ENCODE peak calls at places on chromosomes 12 and 14, in eight cellular contexts. One of them, this sample, is unnamed.

GRCh38 chr12:14775652-14776020 is 27.6 kb downstream of the WBP11 start:
- DNase-seq in CD8-positive, alpha-beta T cell: no peak
- DNase-seq in AG10803: peak
- DNase-seq in NB4: no peak
- DNase-seq in AG09309: peak
- DNase-seq in H9: no peak
- DNase-seq in natural killer cell: no peak
- DNase-seq in transverse colon: no peak
- DNase-seq in this sample: no peak

GRCh38 chr14:52553002-52553670 is 500 bp downstream of the GPR137C start:
- DNase-seq in transverse colon: peak
- DNase-seq in natural killer cell: peak
- DNase-seq in AG10803: no peak
- DNase-seq in H9: peak
- DNase-seq in CD8-positive, alpha-beta T cell: peak
- DNase-seq in NB4: peak
- DNase-seq in AG09309: no peak
- DNase-seq in this sample: peak

GRCh38 chr12:49789992-49790391 is 38.2 kb downstream of the NCKAP5L start:
- DNase-seq in CD8-positive, alpha-beta T cell: no peak
- DNase-seq in AG10803: no peak
- DNase-seq in transverse colon: no peak
- DNase-seq in H9: peak
- DNase-seq in AG09309: no peak
- DNase-seq in NB4: no peak
- DNase-seq in natural killer cell: no peak
- DNase-seq in this sample: no peak

GRCh38 chr14:53741379-53742225 is 215.0 kb downstream of the BMP4 start:
- DNase-seq in NB4: no peak
- DNase-seq in H9: no peak
- DNase-seq in AG10803: no peak
- DNase-seq in transverse colon: no peak
- DNase-seq in natural killer cell: no peak
- DNase-seq in AG09309: no peak
- DNase-seq in CD8-positive, alpha-beta T cell: no peak
- DNase-seq in this sample: no peak

GRCh38 chr12:107359382-107359781 is 266.0 kb upstream of the CRY1 start:
- DNase-seq in H9: no peak
- DNase-seq in natural killer cell: no peak
- DNase-seq in AG09309: no peak
- DNase-seq in NB4: no peak
- DNase-seq in transverse colon: no peak
- DNase-seq in CD8-positive, alpha-beta T cell: no peak
- DNase-seq in AG10803: peak
- DNase-seq in this sample: no peak

GRCh38 chr12:64616221-64616620 is 5.9 kb downstream of the RASSF3 start:
- DNase-seq in H9: no peak
- DNase-seq in AG09309: no peak
- DNase-seq in transverse colon: no peak
- DNase-seq in natural killer cell: no peak
- DNase-seq in NB4: no peak
- DNase-seq in AG10803: peak
- DNase-seq in CD8-positive, alpha-beta T cell: no peak
- DNase-seq in this sample: no peak

GRCh38 chr12:66176525-66176924 is 6.7 kb upstream of the TMBIM4 start:
- DNase-seq in transverse colon: no peak
- DNase-seq in H9: no peak
- DNase-seq in CD8-positive, alpha-beta T cell: no peak
- DNase-seq in NB4: no peak
- DNase-seq in natural killer cell: no peak
- DNase-seq in AG10803: no peak
- DNase-seq in AG09309: no peak
- DNase-seq in this sample: no peak

GRCh38 chr14:88281447-88281846 is 41.6 kb downstream of the KCNK10 start:
- DNase-seq in H9: no peak
- DNase-seq in AG09309: no peak
- DNase-seq in transverse colon: no peak
- DNase-seq in natural killer cell: no peak
- DNase-seq in CD8-positive, alpha-beta T cell: no peak
- DNase-seq in AG10803: no peak
- DNase-seq in NB4: no peak
- DNase-seq in this sample: no peak

DNA sequence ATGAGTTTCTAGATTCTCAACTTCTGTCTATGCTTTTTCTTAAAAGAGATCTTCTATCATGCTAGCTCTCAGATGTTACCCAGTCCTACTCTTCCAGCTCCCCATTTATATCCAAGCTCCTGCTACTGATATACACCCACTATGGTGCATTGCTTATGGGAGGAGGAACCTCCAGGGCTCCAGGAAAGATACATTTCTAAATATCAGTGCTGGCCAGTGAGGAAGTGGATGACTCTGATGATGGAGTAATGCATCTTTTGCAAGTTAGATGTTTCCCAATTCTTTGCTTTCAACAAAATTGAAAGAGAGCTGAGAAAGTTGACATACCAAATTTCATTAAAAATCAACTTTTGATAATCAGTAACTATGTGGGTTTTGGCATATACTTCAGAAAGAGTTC is 105.7 kb upstream of the RESF1 start:
- DNase-seq in natural killer cell: no peak
- DNase-seq in CD8-positive, alpha-beta T cell: no peak
- DNase-seq in transverse colon: no peak
- DNase-seq in AG10803: no peak
- DNase-seq in AG09309: no peak
- DNase-seq in NB4: peak
- DNase-seq in H9: no peak
- DNase-seq in this sample: no peak
- TF ChIP-seq CTCF in natural killer cell: no peak
- TF ChIP-seq CTCF in CD8-positive, alpha-beta T cell: no peak
- TF ChIP-seq CTCF in transverse colon: no peak
- TF ChIP-seq CTCF in AG10803: no peak
- TF ChIP-seq CTCF in AG09309: no peak
- TF ChIP-seq CTCF in NB4: no peak
- TF ChIP-seq CTCF in H9: no peak
- TF ChIP-seq CTCF in this sample: no peak

DNA sequence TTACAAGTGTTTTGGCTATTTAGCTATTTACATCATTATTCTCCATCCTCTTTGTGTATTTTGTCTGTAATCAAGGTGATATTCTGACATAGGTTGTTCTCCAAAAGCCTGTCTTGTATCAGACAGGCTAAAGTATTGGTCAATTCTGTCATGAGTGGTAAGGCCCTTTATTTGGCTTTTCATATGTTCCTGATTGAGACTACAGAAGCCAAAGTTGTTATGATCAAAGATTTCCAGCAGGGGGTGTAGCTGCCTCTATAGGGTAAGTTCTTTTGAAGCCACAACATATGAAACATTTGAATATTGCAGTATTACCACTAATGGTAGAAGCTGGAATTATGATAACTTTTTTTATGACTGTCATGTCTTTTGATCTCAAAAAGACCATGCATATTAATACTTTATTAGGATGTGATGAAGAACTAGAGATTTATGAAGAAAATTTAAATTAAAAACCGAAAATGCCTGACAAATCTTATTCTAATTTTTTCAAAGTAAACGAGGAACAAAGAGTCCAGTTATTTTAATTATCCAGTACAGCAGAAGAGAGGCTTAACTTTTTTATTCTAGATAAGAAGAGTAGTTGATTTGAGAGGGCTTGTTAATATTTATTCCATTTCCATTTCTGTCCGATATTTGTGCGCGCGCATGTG is 3.4 kb upstream of the ARHGAP5 start:
- DNase-seq in H9: no peak
- DNase-seq in NB4: peak
- DNase-seq in transverse colon: peak
- DNase-seq in natural killer cell: no peak
- DNase-seq in CD8-positive, alpha-beta T cell: peak
- DNase-seq in AG10803: peak
- DNase-seq in AG09309: peak
- DNase-seq in this sample: peak
- TF ChIP-seq CTCF in H9: peak
- TF ChIP-seq CTCF in NB4: peak
- TF ChIP-seq CTCF in transverse colon: peak
- TF ChIP-seq CTCF in natural killer cell: peak
- TF ChIP-seq CTCF in CD8-positive, alpha-beta T cell: peak
- TF ChIP-seq CTCF in AG10803: peak
- TF ChIP-seq CTCF in AG09309: peak
- TF ChIP-seq CTCF in this sample: peak

GRCh38 chr12:12723681-12724420 is 6.7 kb downstream of the CDKN1B start:
- DNase-seq in AG10803: peak
- DNase-seq in natural killer cell: peak
- DNase-seq in CD8-positive, alpha-beta T cell: no peak
- DNase-seq in AG09309: no peak
- DNase-seq in transverse colon: peak
- DNase-seq in NB4: peak
- DNase-seq in H9: peak
- DNase-seq in this sample: peak

GRCh38 chr12:12724421-12725085 is 7.4 kb downstream of the CDKN1B start:
- DNase-seq in CD8-positive, alpha-beta T cell: no peak
- DNase-seq in transverse colon: no peak
- DNase-seq in NB4: no peak
- DNase-seq in AG10803: no peak
- DNase-seq in natural killer cell: no peak
- DNase-seq in H9: no peak
- DNase-seq in AG09309: no peak
- DNase-seq in this sample: peak

GRCh38 chr12:12725956-12726542 is 8.9 kb downstream of the CDKN1B start:
- DNase-seq in H9: no peak
- DNase-seq in NB4: no peak
- DNase-seq in CD8-positive, alpha-beta T cell: no peak
- DNase-seq in transverse colon: no peak
- DNase-seq in AG09309: no peak
- DNase-seq in AG10803: no peak
- DNase-seq in natural killer cell: no peak
- DNase-seq in this sample: no peak

GRCh38 chr12:12726543-12727093 is 9.4 kb downstream of the CDKN1B start:
- DNase-seq in H9: no peak
- DNase-seq in AG09309: peak
- DNase-seq in CD8-positive, alpha-beta T cell: no peak
- DNase-seq in AG10803: peak
- DNase-seq in natural killer cell: no peak
- DNase-seq in transverse colon: no peak
- DNase-seq in NB4: peak
- DNase-seq in this sample: no peak

DNA sequence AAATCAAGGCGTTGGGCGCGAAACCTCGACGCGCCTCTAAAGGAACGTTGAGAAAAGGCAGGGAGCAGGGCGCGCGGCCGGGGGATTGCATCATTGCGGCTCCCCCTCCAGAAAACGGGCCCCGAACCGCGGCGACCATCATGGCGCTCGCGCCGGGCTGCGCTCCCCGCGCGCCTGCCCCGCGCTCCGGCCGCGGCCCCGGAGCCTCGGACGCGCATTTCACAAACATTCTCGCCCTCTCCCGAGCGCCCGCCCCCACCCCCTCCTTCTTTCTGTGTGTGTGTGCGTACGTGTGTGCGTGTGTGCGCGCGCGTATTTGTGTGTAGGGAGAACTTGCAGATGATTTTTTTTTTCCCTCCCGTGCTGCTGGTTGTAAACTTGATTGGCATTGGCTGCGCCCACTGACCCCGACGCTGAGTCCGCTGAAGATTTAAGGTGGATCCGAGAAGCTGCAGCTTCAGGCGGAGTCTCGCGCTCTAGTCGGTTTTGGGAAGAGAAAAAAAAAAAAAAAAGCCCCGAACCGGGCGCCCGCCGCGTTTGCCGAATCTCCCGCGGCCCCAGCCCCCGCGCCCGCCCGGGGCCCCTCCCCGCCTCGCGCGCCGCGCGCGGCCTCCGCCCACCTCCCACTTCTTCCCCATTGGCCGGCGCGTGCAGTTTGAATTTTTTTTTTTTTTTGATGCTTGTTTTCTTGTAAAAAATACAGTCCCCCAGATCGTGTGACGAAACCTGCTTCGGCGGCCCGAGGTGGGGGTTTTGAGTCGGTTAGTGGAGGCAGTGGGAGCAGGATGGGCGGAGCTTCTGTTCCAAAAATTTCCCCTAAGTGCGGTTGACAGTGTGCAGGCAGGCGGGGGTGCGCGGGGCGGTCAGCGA is 8.2 kb downstream of the CDKN1B start:
- DNase-seq in AG09309: peak
- DNase-seq in transverse colon: peak
- DNase-seq in NB4: peak
- DNase-seq in AG10803: peak
- DNase-seq in CD8-positive, alpha-beta T cell: peak
- DNase-seq in H9: peak
- DNase-seq in natural killer cell: peak
- DNase-seq in this sample: peak
- TF ChIP-seq CTCF in AG09309: no peak
- TF ChIP-seq CTCF in transverse colon: no peak
- TF ChIP-seq CTCF in NB4: no peak
- TF ChIP-seq CTCF in AG10803: no peak
- TF ChIP-seq CTCF in CD8-positive, alpha-beta T cell: no peak
- TF ChIP-seq CTCF in H9: no peak
- TF ChIP-seq CTCF in natural killer cell: no peak
- TF ChIP-seq CTCF in this sample: peak

GRCh38 chr14:94682061-94682516 is 69.9 kb downstream of the SERPINA3 start:
- DNase-seq in natural killer cell: no peak
- DNase-seq in H9: peak
- DNase-seq in CD8-positive, alpha-beta T cell: no peak
- DNase-seq in transverse colon: no peak
- DNase-seq in AG10803: no peak
- DNase-seq in NB4: no peak
- DNase-seq in AG09309: no peak
- DNase-seq in this sample: no peak

GRCh38 chr14:94685681-94686485 is 73.7 kb downstream of the SERPINA3 start:
- DNase-seq in natural killer cell: no peak
- DNase-seq in AG09309: no peak
- DNase-seq in transverse colon: no peak
- DNase-seq in CD8-positive, alpha-beta T cell: no peak
- DNase-seq in H9: peak
- DNase-seq in AG10803: no peak
- DNase-seq in NB4: no peak
- DNase-seq in this sample: no peak

GRCh38 chr14:94686511-94687160 is 74.4 kb downstream of the SERPINA3 start:
- DNase-seq in transverse colon: no peak
- DNase-seq in natural killer cell: no peak
- DNase-seq in AG09309: no peak
- DNase-seq in NB4: no peak
- DNase-seq in CD8-positive, alpha-beta T cell: no peak
- DNase-seq in H9: peak
- DNase-seq in AG10803: no peak
- DNase-seq in this sample: no peak

GRCh38 chr14:94682736-94683135 is 70.5 kb downstream of the SERPINA3 start:
- DNase-seq in CD8-positive, alpha-beta T cell: no peak
- DNase-seq in natural killer cell: no peak
- DNase-seq in transverse colon: no peak
- DNase-seq in AG09309: no peak
- DNase-seq in NB4: no peak
- DNase-seq in AG10803: no peak
- DNase-seq in H9: peak
- DNase-seq in this sample: no peak

DNA sequence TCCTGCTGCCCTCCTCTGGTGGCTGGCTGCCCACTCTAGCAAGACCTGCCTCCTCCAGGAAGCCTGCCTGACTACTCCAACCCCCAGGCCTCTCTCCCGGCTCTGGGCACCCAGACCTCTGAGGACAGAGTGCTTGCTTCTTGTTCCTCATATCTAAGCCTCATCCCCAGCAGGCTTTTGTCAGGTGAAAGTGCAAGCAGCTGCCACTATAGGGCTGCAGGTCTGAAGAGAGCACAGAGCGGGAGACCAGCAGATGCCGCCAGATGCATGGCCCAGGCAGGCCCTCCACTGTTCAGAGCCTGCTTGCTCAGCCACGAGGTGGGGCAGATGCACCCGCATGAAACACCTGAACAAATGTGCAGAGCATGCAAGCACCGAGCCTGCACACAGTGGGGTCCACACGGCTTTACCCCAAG is 73.0 kb downstream of the SERPINA3 start:
- DNase-seq in CD8-positive, alpha-beta T cell: no peak
- DNase-seq in transverse colon: no peak
- DNase-seq in NB4: no peak
- DNase-seq in natural killer cell: no peak
- DNase-seq in AG09309: no peak
- DNase-seq in AG10803: no peak
- DNase-seq in H9: peak
- DNase-seq in this sample: no peak
- TF ChIP-seq CTCF in CD8-positive, alpha-beta T cell: no peak
- TF ChIP-seq CTCF in transverse colon: no peak
- TF ChIP-seq CTCF in NB4: no peak
- TF ChIP-seq CTCF in natural killer cell: no peak
- TF ChIP-seq CTCF in AG09309: no peak
- TF ChIP-seq CTCF in AG10803: no peak
- TF ChIP-seq CTCF in H9: peak
- TF ChIP-seq CTCF in this sample: no peak